ENCODE peak calls at places on chromosome 4, in ten cellular contexts. One of them, this sample, is unnamed.

GRCh38 chr4:142124874-142125273 is 488.5 kb downstream of the IL15 start:
- DNase-seq in sigmoid colon: no peak
- DNase-seq in ovary: no peak
- DNase-seq in stomach: no peak
- DNase-seq in A549: no peak
- DNase-seq in H1: no peak
- DNase-seq in GM12878: no peak
- DNase-seq in suprapubic skin: no peak
- DNase-seq in upper lobe of left lung: no peak
- DNase-seq in HepG2: no peak
- DNase-seq in this sample: no peak

GRCh38 chr4:5734841-5735240 is 23.8 kb downstream of the EVC start:
- DNase-seq in H1: no peak
- DNase-seq in sigmoid colon: no peak
- DNase-seq in GM12878: no peak
- DNase-seq in A549: no peak
- DNase-seq in stomach: no peak
- DNase-seq in upper lobe of left lung: no peak
- DNase-seq in HepG2: no peak
- DNase-seq in suprapubic skin: no peak
- DNase-seq in ovary: no peak
- DNase-seq in this sample: no peak

GRCh38 chr4:688695-689497 is at the start of gene SLC49A3:
- DNase-seq in A549: no peak
- DNase-seq in stomach: peak; percentile 53
- DNase-seq in H1: no peak
- DNase-seq in HepG2: no peak
- DNase-seq in sigmoid colon: peak; percentile 65
- DNase-seq in ovary: no peak
- DNase-seq in upper lobe of left lung: no peak
- DNase-seq in suprapubic skin: no peak
- DNase-seq in GM12878: no peak
- DNase-seq in this sample: no peak

GRCh38 chr4:88858752-88859151 is 161.1 kb upstream of the NAP1L5 start:
- DNase-seq in suprapubic skin: no peak
- DNase-seq in stomach: no peak
- DNase-seq in ovary: no peak
- DNase-seq in GM12878: peak; percentile 61
- DNase-seq in H1: no peak
- DNase-seq in upper lobe of left lung: peak; percentile 25
- DNase-seq in A549: no peak
- DNase-seq in sigmoid colon: no peak
- DNase-seq in HepG2: no peak
- DNase-seq in this sample: peak; percentile 11

GRCh38 chr4:54539500-54540029 is 118.2 kb upstream of the KIT start:
- DNase-seq in H1: no peak
- DNase-seq in suprapubic skin: peak; percentile 66
- DNase-seq in stomach: peak; percentile 74
- DNase-seq in upper lobe of left lung: peak; percentile 42
- DNase-seq in GM12878: no peak
- DNase-seq in HepG2: peak; percentile 6
- DNase-seq in sigmoid colon: no peak
- DNase-seq in ovary: peak; percentile 59
- DNase-seq in A549: peak; percentile 30
- DNase-seq in this sample: no peak

GRCh38 chr4:88027611-88028608 is 20.5 kb downstream of the PKD2 start:
- DNase-seq in upper lobe of left lung: no peak
- DNase-seq in stomach: no peak
- DNase-seq in ovary: no peak
- DNase-seq in GM12878: no peak
- DNase-seq in HepG2: no peak
- DNase-seq in sigmoid colon: no peak
- DNase-seq in suprapubic skin: no peak
- DNase-seq in A549: peak; percentile 4
- DNase-seq in H1: no peak
- DNase-seq in this sample: no peak

GRCh38 chr4:184293552-184293951 is 75.9 kb upstream of the ENPP6 start:
- DNase-seq in suprapubic skin: no peak
- DNase-seq in ovary: no peak
- DNase-seq in H1: no peak
- DNase-seq in HepG2: peak; percentile 46
- DNase-seq in sigmoid colon: no peak
- DNase-seq in A549: no peak
- DNase-seq in upper lobe of left lung: peak; percentile 67
- DNase-seq in stomach: peak; percentile 64
- DNase-seq in GM12878: no peak
- DNase-seq in this sample: no peak

GRCh38 chr4:141155586-141155985 is 22.3 kb upstream of the RNF150 start:
- DNase-seq in HepG2: no peak
- DNase-seq in A549: no peak
- DNase-seq in GM12878: no peak
- DNase-seq in suprapubic skin: no peak
- DNase-seq in upper lobe of left lung: no peak
- DNase-seq in ovary: no peak
- DNase-seq in sigmoid colon: no peak
- DNase-seq in H1: no peak
- DNase-seq in stomach: no peak
- DNase-seq in this sample: no peak

GRCh38 chr4:2066571-2067445 is 7.7 kb downstream of the NAT8L start:
- DNase-seq in HepG2: no peak
- DNase-seq in suprapubic skin: peak; percentile 39
- DNase-seq in ovary: peak; percentile 28
- DNase-seq in A549: no peak
- DNase-seq in H1: no peak
- DNase-seq in sigmoid colon: peak; percentile 60
- DNase-seq in GM12878: no peak
- DNase-seq in stomach: no peak
- DNase-seq in upper lobe of left lung: no peak
- DNase-seq in this sample: no peak

GRCh38 chr4:81635747-81636146 is 164.0 kb upstream of the RASGEF1B start:
- DNase-seq in GM12878: peak; percentile 31
- DNase-seq in H1: no peak
- DNase-seq in upper lobe of left lung: peak; percentile 84
- DNase-seq in ovary: no peak
- DNase-seq in suprapubic skin: no peak
- DNase-seq in stomach: peak; percentile 45
- DNase-seq in sigmoid colon: peak; percentile 69
- DNase-seq in A549: no peak
- DNase-seq in HepG2: no peak
- DNase-seq in this sample: peak; percentile 18

GRCh38 chr4:102862016-102862415 is 6.8 kb upstream of the CISD2 start:
- DNase-seq in H1: no peak
- DNase-seq in stomach: no peak
- DNase-seq in upper lobe of left lung: no peak
- DNase-seq in ovary: no peak
- DNase-seq in sigmoid colon: no peak
- DNase-seq in GM12878: no peak
- DNase-seq in suprapubic skin: no peak
- DNase-seq in A549: no peak
- DNase-seq in HepG2: no peak
- DNase-seq in this sample: no peak

GRCh38 chr4:65599335-65599734 is 71.0 kb downstream of the EPHA5 start:
- DNase-seq in sigmoid colon: no peak
- DNase-seq in ovary: no peak
- DNase-seq in upper lobe of left lung: no peak
- DNase-seq in GM12878: no peak
- DNase-seq in A549: peak; percentile 0
- DNase-seq in stomach: no peak
- DNase-seq in HepG2: no peak
- DNase-seq in suprapubic skin: no peak
- DNase-seq in H1: no peak
- DNase-seq in this sample: no peak

GRCh38 chr4:121454251-121454979 is 73.6 kb upstream of the QRFPR start:
- DNase-seq in ovary: no peak
- DNase-seq in H1: no peak
- DNase-seq in suprapubic skin: no peak
- DNase-seq in GM12878: no peak
- DNase-seq in upper lobe of left lung: no peak
- DNase-seq in A549: no peak
- DNase-seq in HepG2: no peak
- DNase-seq in sigmoid colon: no peak
- DNase-seq in stomach: no peak
- DNase-seq in this sample: no peak

GRCh38 chr4:113148925-113149324 is 99.5 kb downstream of the ANK2 start:
- DNase-seq in stomach: no peak
- DNase-seq in sigmoid colon: no peak
- DNase-seq in upper lobe of left lung: no peak
- DNase-seq in H1: no peak
- DNase-seq in HepG2: no peak
- DNase-seq in GM12878: no peak
- DNase-seq in ovary: no peak
- DNase-seq in A549: no peak
- DNase-seq in suprapubic skin: no peak
- DNase-seq in this sample: no peak

GRCh38 chr4:111639120-111639519 is 506.1 kb upstream of the FAM241A start:
- DNase-seq in stomach: no peak
- DNase-seq in sigmoid colon: no peak
- DNase-seq in GM12878: no peak
- DNase-seq in suprapubic skin: no peak
- DNase-seq in HepG2: no peak
- DNase-seq in H1: no peak
- DNase-seq in upper lobe of left lung: no peak
- DNase-seq in ovary: no peak
- DNase-seq in A549: peak; percentile 43
- DNase-seq in this sample: no peak

DNA sequence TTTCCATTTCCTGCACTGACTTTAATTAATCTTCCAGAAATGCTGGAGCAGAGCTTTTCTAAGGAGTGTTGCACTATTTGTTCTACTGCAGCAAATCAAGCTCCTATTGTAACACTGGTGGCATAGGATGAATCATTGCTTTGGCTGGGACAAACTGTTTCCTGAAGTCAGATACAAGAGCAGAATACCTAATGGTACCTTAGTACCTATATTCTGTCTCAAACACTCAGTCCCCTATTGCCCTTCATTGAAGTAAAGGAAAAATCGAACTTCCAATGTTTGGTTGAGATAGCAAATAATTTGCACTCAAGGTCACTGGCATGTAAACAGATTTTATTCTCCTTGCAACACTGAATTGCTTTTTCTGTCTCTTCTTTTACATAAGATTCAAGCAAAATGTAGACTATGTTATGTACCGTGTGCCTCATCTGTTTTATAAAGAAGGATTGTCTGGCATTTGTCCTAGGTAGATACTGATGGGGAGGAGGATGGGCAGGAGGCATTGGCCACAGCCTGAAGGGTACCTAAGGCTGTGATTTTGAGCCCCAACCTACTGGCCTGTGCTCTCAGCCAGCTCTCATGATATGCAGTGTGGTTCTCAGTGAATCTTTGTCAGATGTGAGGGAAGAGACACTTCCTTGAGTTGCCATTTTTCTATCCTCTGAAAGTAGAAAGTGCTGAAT is 141.6 kb downstream of the AASDH start:
- DNase-seq in H1: no peak
- DNase-seq in GM12878: no peak
- DNase-seq in HepG2: peak; percentile 55
- DNase-seq in sigmoid colon: no peak
- DNase-seq in ovary: no peak
- DNase-seq in upper lobe of left lung: no peak
- DNase-seq in suprapubic skin: no peak
- DNase-seq in stomach: no peak
- DNase-seq in A549: peak; percentile 1
- DNase-seq in this sample: no peak
- TF ChIP-seq EP300 in H1: no peak
- TF ChIP-seq EP300 in GM12878: no peak
- TF ChIP-seq EP300 in HepG2: peak; percentile 54
- TF ChIP-seq EP300 in sigmoid colon: no peak
- TF ChIP-seq EP300 in ovary: no peak
- TF ChIP-seq EP300 in upper lobe of left lung: no peak
- TF ChIP-seq EP300 in suprapubic skin: no peak
- TF ChIP-seq EP300 in stomach: no peak
- TF ChIP-seq EP300 in A549: no peak
- TF ChIP-seq EP300 in this sample: no peak

GRCh38 chr4:148923881-148924280 is 481.7 kb upstream of the NR3C2 start:
- DNase-seq in HepG2: no peak
- DNase-seq in upper lobe of left lung: no peak
- DNase-seq in GM12878: no peak
- DNase-seq in stomach: no peak
- DNase-seq in suprapubic skin: no peak
- DNase-seq in A549: no peak
- DNase-seq in ovary: no peak
- DNase-seq in H1: no peak
- DNase-seq in sigmoid colon: no peak
- DNase-seq in this sample: no peak

GRCh38 chr4:148922497-148922896 is 480.3 kb upstream of the NR3C2 start:
- DNase-seq in H1: no peak
- DNase-seq in stomach: no peak
- DNase-seq in A549: no peak
- DNase-seq in upper lobe of left lung: no peak
- DNase-seq in ovary: no peak
- DNase-seq in HepG2: no peak
- DNase-seq in suprapubic skin: no peak
- DNase-seq in sigmoid colon: no peak
- DNase-seq in GM12878: no peak
- DNase-seq in this sample: no peak

DNA sequence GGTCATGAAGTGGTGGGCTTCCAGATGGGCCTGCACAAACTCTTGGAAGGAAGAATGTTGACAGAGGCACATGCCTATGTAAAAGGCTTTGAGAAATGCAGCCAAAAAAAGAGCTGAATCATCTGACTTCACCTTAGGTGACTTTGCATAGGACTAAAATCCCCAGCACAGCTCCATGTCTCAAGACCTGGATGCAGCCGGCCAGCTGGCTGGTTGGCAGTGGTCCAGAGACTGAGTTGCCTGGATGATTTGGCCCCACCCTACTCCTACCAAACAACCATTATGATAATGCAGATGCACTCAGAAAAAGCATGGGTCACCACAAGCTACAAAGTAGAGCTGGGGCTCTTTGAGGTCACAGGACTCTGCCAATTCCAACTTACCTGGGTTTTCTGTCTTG is 484.6 kb upstream of the NR3C2 start:
- DNase-seq in ovary: no peak
- DNase-seq in A549: no peak
- DNase-seq in HepG2: no peak
- DNase-seq in stomach: peak; percentile 63
- DNase-seq in GM12878: no peak
- DNase-seq in sigmoid colon: no peak
- DNase-seq in suprapubic skin: no peak
- DNase-seq in upper lobe of left lung: no peak
- DNase-seq in H1: no peak
- DNase-seq in this sample: no peak
- TF ChIP-seq EP300 in ovary: no peak
- TF ChIP-seq EP300 in A549: no peak
- TF ChIP-seq EP300 in HepG2: no peak
- TF ChIP-seq EP300 in stomach: no peak
- TF ChIP-seq EP300 in GM12878: no peak
- TF ChIP-seq EP300 in sigmoid colon: no peak
- TF ChIP-seq EP300 in suprapubic skin: no peak
- TF ChIP-seq EP300 in upper lobe of left lung: no peak
- TF ChIP-seq EP300 in H1: no peak
- TF ChIP-seq EP300 in this sample: no peak

GRCh38 chr4:3116955-3117354 is 42.5 kb downstream of the HTT start:
- DNase-seq in A549: no peak
- DNase-seq in sigmoid colon: no peak
- DNase-seq in suprapubic skin: no peak
- DNase-seq in H1: no peak
- DNase-seq in GM12878: no peak
- DNase-seq in HepG2: no peak
- DNase-seq in ovary: no peak
- DNase-seq in upper lobe of left lung: no peak
- DNase-seq in stomach: no peak
- DNase-seq in this sample: no peak
- TF ChIP-seq EP300 in A549: no peak
- TF ChIP-seq EP300 in sigmoid colon: no peak
- TF ChIP-seq EP300 in suprapubic skin: no peak
- TF ChIP-seq EP300 in H1: no peak
- TF ChIP-seq EP300 in GM12878: no peak
- TF ChIP-seq EP300 in HepG2: no peak
- TF ChIP-seq EP300 in ovary: no peak
- TF ChIP-seq EP300 in upper lobe of left lung: no peak
- TF ChIP-seq EP300 in stomach: no peak
- TF ChIP-seq EP300 in this sample: no peak

GRCh38 chr4:138341739-138342415 is 99.7 kb upstream of the SLC7A11 start:
- DNase-seq in H1: no peak
- DNase-seq in stomach: no peak
- DNase-seq in upper lobe of left lung: no peak
- DNase-seq in GM12878: peak; percentile 72
- DNase-seq in suprapubic skin: no peak
- DNase-seq in ovary: no peak
- DNase-seq in HepG2: no peak
- DNase-seq in sigmoid colon: no peak
- DNase-seq in A549: no peak
- DNase-seq in this sample: no peak
- TF ChIP-seq EP300 in H1: no peak
- TF ChIP-seq EP300 in stomach: no peak
- TF ChIP-seq EP300 in upper lobe of left lung: no peak
- TF ChIP-seq EP300 in GM12878: no peak
- TF ChIP-seq EP300 in suprapubic skin: no peak
- TF ChIP-seq EP300 in ovary: no peak
- TF ChIP-seq EP300 in HepG2: no peak
- TF ChIP-seq EP300 in sigmoid colon: no peak
- TF ChIP-seq EP300 in A549: no peak
- TF ChIP-seq EP300 in this sample: no peak

This sample was measured in tibial nerve.